ENCODE peak calls at places on chromosomes 6 and 20, in four cellular contexts. U is HTR-8/SVneo; A is stimulated activated CD8-positive, alpha-beta memory T cell treated with anti-CD3 and anti-CD28 coated beads, Interleukin-2, amount 100 ng/mL, for 1 hour; J is AML-193. O is an unnamed sample.

GRCh38 chr6:42113929-42114636 is 28.3 kb downstream of the C6orf132 start:
- DNase-seq in U (peak), A (no peak), J (no peak), O (no peak)

GRCh38 chr6:116366740-116367275 is 3.9 kb upstream of the DSE start:
- DNase-seq in U (no peak), A (no peak), J (no peak), O (no peak)

GRCh38 chr6:13724174-13724573 is 12.5 kb upstream of the RANBP9 start:
- DNase-seq in U (no peak), A (no peak), J (peak), O (peak)

GRCh38 chr20:47927944-47928343 is 142.7 kb upstream of the SULF2 start:
- DNase-seq in U (no peak), A (no peak), J (no peak), O (no peak)

GRCh38 chr20:34249291-34249690 is 8.1 kb downstream of the ASIP start:
- DNase-seq in U (no peak), A (no peak), J (peak), O (no peak)

GRCh38 chr6:138971601-138972000 is 16.5 kb downstream of the REPS1 start:
- DNase-seq in U (no peak), A (no peak), J (no peak), O (no peak)

GRCh38 chr20:41160686-41161085 is 23.3 kb downstream of the PLCG1 start:
- DNase-seq in U (no peak), A (no peak), J (no peak), O (no peak)

GRCh38 chr20:41386502-41387427 is 20.1 kb upstream of the EMILIN3 start:
- DNase-seq in U (no peak), A (no peak), J (no peak), O (no peak)

GRCh38 chr6:111329882-111330633 is 153.0 kb downstream of the REV3L start:
- DNase-seq in U (no peak), A (no peak), J (no peak), O (no peak)

GRCh38 chr20:11676618-11677289 is 240.9 kb upstream of the BTBD3 start:
- DNase-seq in U (peak), A (no peak), J (peak), O (no peak)

GRCh38 chr6:161268526-161269210 is 5.2 kb downstream of the AGPAT4 start:
- DNase-seq in U (no peak), A (no peak), J (no peak), O (no peak)

GRCh38 chr20:11891827-11892521 is 25.7 kb upstream of the BTBD3 start:
- DNase-seq in U (peak), A (no peak), J (peak), O (peak)

GRCh38 chr6:125781307-125781868 is 9.4 kb upstream of the NCOA7 start:
- DNase-seq in U (peak), A (no peak), J (no peak), O (no peak)

GRCh38 chr6:96836579-96837137 is 619 bp downstream of the GPR63 start:
- DNase-seq in U (no peak), A (no peak), J (no peak), O (no peak)

GRCh38 chr6:41191569-41191968 is 9.4 kb downstream of the TREML2 start:
- DNase-seq in U (peak), A (no peak), J (peak), O (no peak)

GRCh38 chr20:19758888-19759331 is 852 bp downstream of the RIN2 start:
- DNase-seq in U (no peak), A (no peak), J (no peak), O (no peak)

GRCh38 chr20:17226410-17227198 is at the start of gene PCSK2:
- DNase-seq in U (no peak), A (no peak), J (no peak), O (no peak)

GRCh38 chr6:44531447-44532015 is 144.0 kb downstream of the CDC5L start:
- DNase-seq in U (no peak), A (no peak), J (no peak), O (no peak)

GRCh38 chr20:25248501-25249172 is 752 bp downstream of the PYGB start:
- DNase-seq in U (peak), A (no peak), J (no peak), O (no peak)

GRCh38 chr6:137820952-137821351 is 46.1 kb upstream of the TNFAIP3 start:
- DNase-seq in U (no peak), A (no peak), J (no peak), O (no peak)

GRCh38 chr20:51884561-51884960 is 82.2 kb upstream of the SALL4 start:
- DNase-seq in U (peak), A (no peak), J (no peak), O (no peak)

GRCh38 chr20:38043512-38044300 is 10.2 kb downstream of the RPRD1B start:
- DNase-seq in U (peak), A (no peak), J (no peak), O (peak)

GRCh38 chr6:50843842-50844241 is 25.2 kb downstream of the TFAP2B start:
- DNase-seq in U (no peak), A (no peak), J (no peak), O (no peak)

GRCh38 chr6:145427232-145427631 is 308.1 kb downstream of the EPM2A start:
- DNase-seq in U (no peak), A (no peak), J (no peak), O (no peak)

GRCh38 chr6:35360349-35361138 is 18.2 kb downstream of the PPARD start:
- DNase-seq in U (no peak), A (no peak), J (no peak), O (no peak)

GRCh38 chr6:113271437-113271836 is 585.7 kb upstream of the MARCKS start:
- DNase-seq in U (no peak), A (no peak), J (no peak), O (no peak)

GRCh38 chr6:1812034-1812433 is 202.3 kb downstream of the FOXC1 start:
- DNase-seq in U (no peak), A (no peak), J (no peak), O (no peak)

GRCh38 chr6:14079971-14080370 is 37.6 kb upstream of the CD83 start:
- DNase-seq in U (no peak), A (no peak), J (no peak), O (no peak)

GRCh38 chr6:151493495-151494234 is at the start of gene CCDC170:
- DNase-seq in U (no peak), A (no peak), J (peak), O (no peak)

GRCh38 chr6:141878686-141879085 is 254.0 kb upstream of the GJE1 start:
- DNase-seq in U (no peak), A (no peak), J (no peak), O (no peak)

GRCh38 chr6:138774370-138774769 is 801 bp downstream of the CCDC28A start:
- DNase-seq in U (no peak), A (no peak), J (no peak), O (no peak)

GRCh38 chr20:21026951-21027350 is 79.2 kb downstream of the LINC00237 start:
- DNase-seq in U (no peak), A (no peak), J (no peak), O (no peak)

GRCh38 chr6:170116643-170117042 is 174.2 kb downstream of the DLL1 start:
- DNase-seq in U (no peak), A (no peak), J (no peak), O (no peak)

GRCh38 chr6:161094904-161095440 is 103.4 kb downstream of the MAP3K4 start:
- DNase-seq in U (peak), A (no peak), J (no peak), O (no peak)

GRCh38 chr20:49237531-49237930 is 18.3 kb downstream of the DDX27 start:
- DNase-seq in U (no peak), A (no peak), J (no peak), O (no peak)

GRCh38 chr20:8971669-8972316 is 97.1 kb upstream of the PLCB4 start:
- DNase-seq in U (no peak), A (no peak), J (no peak), O (no peak)